ENCODE peak calls at places on chromosomes 13 and 19, in four cellular contexts. N is H1, T is SK-N-SH, C is HCT116. Z is an unnamed sample.
A peak's percentile ranks its signal among the peaks of the same experiment; 100 is the strongest.

GRCh38 chr19:46786236-46787039 is 2.0 kb downstream of the SLC1A5 start:
- DNase-seq in N (peak; percentile 61), T (peak; percentile 86), C (no peak), Z (no peak)

GRCh38 chr19:1122972-1123363 is 19.2 kb downstream of the GPX4 start:
- DNase-seq in N (peak; percentile 100), T (peak; percentile 99), C (peak; percentile 55), Z (peak; percentile 78)

GRCh38 chr19:33684550-33685303 is 63.0 kb downstream of the CHST8 start:
- DNase-seq in N (no peak), T (peak; percentile 76), C (no peak), Z (no peak)

GRCh38 chr13:98246538-98247172 is 69.6 kb upstream of the RNF113B start:
- DNase-seq in N (no peak), T (no peak), C (no peak), Z (no peak)

GRCh38 chr13:62537593-62537992 is 1121.9 kb upstream of the PCDH20 start:
- DNase-seq in N (no peak), T (no peak), C (no peak), Z (no peak)

GRCh38 chr13:112709825-112710783 is 20.3 kb downstream of the ATP11A start:
- DNase-seq in N (no peak), T (no peak), C (no peak), Z (no peak)

GRCh38 chr13:33787051-33787591 is 30.8 kb upstream of the RFC3 start:
- DNase-seq in N (no peak), T (peak; percentile 25), C (no peak), Z (no peak)

GRCh38 chr19:43928820-43929219 is 6.3 kb downstream of the ZNF45 start:
- DNase-seq in N (no peak), T (no peak), C (no peak), Z (no peak)

GRCh38 chr19:44948763-44949374 is 3.0 kb downstream of the APOC2 start:
- DNase-seq in N (no peak), T (no peak), C (no peak), Z (no peak)

GRCh38 chr19:54233941-54234340 is 8.6 kb downstream of the LILRA6 start:
- DNase-seq in N (no peak), T (no peak), C (no peak), Z (no peak)

DNA sequence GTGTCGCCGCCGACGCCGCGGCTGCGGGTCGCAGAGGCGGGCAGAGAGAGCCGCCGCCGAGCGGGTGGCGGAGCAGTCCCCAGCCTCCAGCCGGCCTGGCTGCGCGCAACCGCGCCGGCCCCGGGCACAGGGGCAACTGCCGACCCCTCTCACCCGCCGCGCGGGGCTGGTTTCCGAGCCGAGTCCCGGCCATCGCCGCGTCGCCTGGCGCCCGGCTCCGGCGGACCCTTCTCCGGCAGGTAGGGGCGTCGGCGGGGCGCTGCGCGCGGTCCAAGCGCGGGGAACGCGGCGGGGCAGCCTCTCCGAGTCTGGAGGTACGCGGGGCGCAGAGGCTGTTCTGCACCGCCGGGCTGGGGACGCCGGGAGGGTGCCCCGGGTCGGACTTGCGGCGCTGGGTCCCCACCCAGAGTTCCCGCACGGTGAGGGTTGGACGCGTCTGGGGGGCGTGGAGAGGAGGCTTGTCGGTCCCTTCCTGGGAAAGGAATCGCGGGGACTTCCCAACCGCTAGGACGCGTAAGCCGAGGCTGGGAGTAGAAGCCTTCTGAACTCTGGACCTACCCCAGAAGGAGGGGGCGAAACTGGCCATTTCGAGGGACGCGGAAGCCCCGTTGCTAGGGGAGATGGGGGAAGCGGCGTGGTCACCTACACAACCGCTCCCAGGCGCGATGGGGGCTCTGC is 133.6 kb upstream of the MYO16 start:
- DNase-seq in N (peak; percentile 76), T (peak; percentile 57), C (no peak), Z (no peak)
- H3K4me3 ChIP-seq in N (peak overlapping the region; percentile 51), T (no peak overlapping the region), C (no peak overlapping the region), Z (peak overlapping the region; percentile 56)

GRCh38 chr13:44757671-44758070 is 181.5 kb upstream of the TSC22D1 start:
- DNase-seq in N (no peak), T (no peak), C (no peak), Z (no peak)

GRCh38 chr13:44760434-44760833 is 184.3 kb upstream of the TSC22D1 start:
- DNase-seq in N (no peak), T (no peak), C (no peak), Z (no peak)

GRCh38 chr13:44759723-44760360 is 183.7 kb upstream of the TSC22D1 start:
- DNase-seq in N (no peak), T (no peak), C (no peak), Z (no peak)

GRCh38 chr13:44759222-44759721 is 183.1 kb upstream of the TSC22D1 start:
- DNase-seq in N (no peak), T (no peak), C (no peak), Z (no peak)

GRCh38 chr13:44758595-44759221 is 182.6 kb upstream of the TSC22D1 start:
- DNase-seq in N (no peak), T (no peak), C (no peak), Z (no peak)
- TF ChIP-seq YY1 in N (no peak), T (no peak), C (no peak), Z (no peak)

GRCh38 chr19:11169896-11170678 is 14.5 kb upstream of the SPC24 start:
- DNase-seq in N (no peak), T (no peak), C (no peak), Z (no peak)
- H3K9ac ChIP-seq in N (no peak overlapping the region), T (no peak overlapping the region), C (no peak overlapping the region), Z (no peak overlapping the region)

GRCh38 chr19:14473915-14474578 is 1.1 kb downstream of the PTGER1 start:
- DNase-seq in N (peak; percentile 47), T (peak; percentile 32), C (no peak), Z (no peak)
- H3K4me3 ChIP-seq in N (no peak overlapping the region), T (no peak overlapping the region), C (no peak overlapping the region), Z (no peak overlapping the region)

DNA sequence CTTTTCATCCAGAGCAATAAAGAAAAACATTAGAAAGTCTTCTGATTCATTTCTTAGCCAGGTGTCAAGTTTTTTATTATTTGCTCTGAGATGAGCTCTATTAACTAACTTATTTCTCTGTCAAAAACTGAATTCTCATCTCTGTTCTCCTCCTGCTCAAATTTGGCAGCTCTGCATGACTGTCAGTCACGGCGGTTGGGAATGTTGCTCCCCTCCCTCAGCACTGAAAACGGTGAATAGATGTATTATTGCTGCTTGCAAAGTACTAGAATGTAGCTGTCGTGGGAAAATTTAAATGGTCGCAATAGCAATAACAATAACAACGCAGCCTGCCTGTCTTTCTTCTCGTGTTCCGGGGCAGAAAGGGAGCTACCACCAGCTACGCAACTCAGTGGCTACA is 125.7 kb upstream of the FRY start:
- DNase-seq in N (no peak), T (no peak), C (no peak), Z (no peak)
- TF ChIP-seq YY1 in N (no peak), T (no peak), C (no peak), Z (no peak)

DNA sequence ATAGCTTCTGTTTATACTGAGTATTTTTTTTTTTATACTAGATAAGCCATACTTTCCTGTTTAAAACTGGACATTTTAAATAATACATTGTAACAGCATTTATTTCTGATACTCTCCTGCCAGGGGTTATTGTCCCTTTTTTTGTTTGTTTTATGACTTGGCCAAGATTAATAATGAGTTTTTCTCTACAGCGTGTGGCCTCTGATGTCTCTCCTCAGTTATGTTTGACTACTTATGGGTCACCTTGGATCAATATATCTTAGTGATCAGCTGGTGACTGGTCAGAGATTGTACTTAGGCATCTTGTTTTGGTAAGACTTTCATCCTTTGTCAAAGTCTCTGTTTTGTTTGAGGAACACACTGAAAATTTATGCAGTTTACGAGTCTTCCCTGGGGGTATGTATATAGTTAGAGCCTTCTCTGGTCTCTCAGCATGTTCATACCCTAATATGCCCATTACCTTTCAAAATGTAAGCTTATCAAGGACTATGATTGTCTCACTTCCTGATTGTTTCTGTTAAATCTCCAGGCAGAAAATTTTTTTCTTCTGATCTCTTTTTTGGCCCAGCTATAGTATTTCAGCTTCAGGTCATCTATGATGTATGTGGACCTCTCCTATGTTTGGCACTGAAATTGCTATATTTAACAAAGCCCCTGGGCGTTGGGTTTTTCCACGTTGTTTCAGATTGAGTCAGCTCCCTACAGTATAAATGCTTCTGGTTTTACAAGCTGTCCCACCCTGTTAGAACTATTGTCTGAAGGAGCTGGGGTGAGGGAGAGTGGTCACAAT is 87.9 kb downstream of the URI1 start:
- DNase-seq in N (no peak), T (no peak), C (peak; percentile 2), Z (no peak)
- H3K9ac ChIP-seq in N (no peak overlapping the region), T (no peak overlapping the region), C (no peak overlapping the region), Z (no peak overlapping the region)

DNA sequence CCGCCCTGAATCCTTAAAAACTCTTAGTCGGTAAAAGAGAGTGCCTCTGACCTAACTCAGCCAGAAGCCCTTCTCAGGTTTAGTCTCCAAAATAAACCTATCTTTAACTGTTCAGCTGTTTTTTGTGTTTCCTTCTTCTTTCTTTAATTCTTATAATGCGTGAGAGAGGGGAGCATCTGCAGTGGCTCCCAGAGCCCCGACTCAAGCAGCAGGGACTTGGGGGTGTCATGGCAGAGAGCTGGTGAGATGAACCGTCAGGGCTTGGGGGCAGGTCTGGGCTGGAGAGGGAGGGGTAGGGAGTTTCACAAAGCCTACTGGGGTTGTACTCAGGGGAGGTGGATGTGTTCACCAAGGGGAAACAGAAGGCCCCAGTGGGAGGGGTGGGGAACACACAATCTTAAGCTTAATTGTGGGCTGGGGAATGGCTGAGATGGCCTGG is 16.8 kb upstream of the SIGLEC6 start:
- DNase-seq in N (no peak), T (no peak), C (no peak), Z (no peak)
- H3K4me3 ChIP-seq in N (no peak overlapping the region), T (no peak overlapping the region), C (no peak overlapping the region), Z (no peak overlapping the region)

GRCh38 chr19:13705201-13705600 is 59.1 kb upstream of the MRI1 start:
- DNase-seq in N (no peak), T (no peak), C (no peak), Z (no peak)
- TF ChIP-seq YY1 in N (no peak), T (no peak), C (no peak), Z (no peak)

GRCh38 chr13:28052945-28053344 is 47.4 kb downstream of the FLT3 start:
- DNase-seq in N (no peak), T (no peak), C (no peak), Z (no peak)

GRCh38 chr13:28056970-28057712 is 43.2 kb downstream of the FLT3 start:
- DNase-seq in N (no peak), T (no peak), C (no peak), Z (no peak)

GRCh38 chr13:28056426-28056825 is 44.0 kb downstream of the FLT3 start:
- DNase-seq in N (no peak), T (no peak), C (no peak), Z (no peak)

GRCh38 chr13:28059214-28059613 is 41.2 kb downstream of the FLT3 start:
- DNase-seq in N (peak; percentile 73), T (peak; percentile 7), C (peak; percentile 43), Z (no peak)

DNA sequence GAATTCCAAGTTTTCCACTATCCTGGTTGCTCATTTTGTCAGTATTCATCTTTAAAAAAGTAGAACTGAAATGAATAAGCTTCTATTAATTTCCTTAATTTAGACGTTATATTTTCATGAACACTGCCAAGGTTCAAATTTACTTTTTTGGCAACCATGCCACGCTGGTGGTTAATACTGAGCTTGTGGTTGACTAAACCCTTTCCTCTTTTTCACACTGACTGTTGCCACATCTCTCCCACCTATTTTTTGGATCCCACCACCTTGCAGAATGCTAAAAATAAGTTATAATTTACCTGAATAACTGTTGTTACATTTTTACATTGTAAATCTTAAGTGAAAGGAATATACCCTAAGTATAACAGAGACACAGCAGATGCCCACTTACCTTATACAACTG is 45.0 kb downstream of the FLT3 start:
- DNase-seq in N (no peak), T (no peak), C (no peak), Z (no peak)
- H3K9ac ChIP-seq in N (no peak overlapping the region), T (no peak overlapping the region), C (no peak overlapping the region), Z (no peak overlapping the region)

GRCh38 chr19:4278460-4278901 is 585 bp upstream of the SHD start:
- DNase-seq in N (no peak), T (peak; percentile 91), C (no peak), Z (no peak)
- H3K4me3 ChIP-seq in N (peak overlapping the region; percentile 49), T (no peak overlapping the region), C (no peak overlapping the region), Z (peak overlapping the region; percentile 33)

Z was measured in NT2/D1.